ENCODE peak calls at places on chromosomes 4 and X, in six cellular contexts. E is posterior cingulate gyrus; O is LoVo; I is activated naive CD8-positive, alpha-beta T cell treated with anti-CD3 and anti-CD28 coated beads, Interleukin-2, amount 10 ng/mL, durations not matched to agents 7 days and 5 days; Y is mesendoderm; Q is A549. R is an unnamed sample.

GRCh38 chr4:114386637-114387233 is 211.9 kb upstream of the UGT8 start:
- DNase-seq in I (no peak), O (peak), Y (no peak), E (no peak), Q (peak), R (no peak)

GRCh38 chr4:146186556-146186955 is 11.0 kb downstream of the LSM6 start:
- DNase-seq in Y (no peak), O (no peak), Q (no peak), E (no peak), I (no peak), R (no peak)

GRCh38 chr4:70849277-70849676 is 9.6 kb upstream of the GRSF1 start:
- DNase-seq in O (no peak), Q (no peak), Y (no peak), E (no peak), I (no peak), R (no peak)

GRCh38 chr4:39565925-39566630 is 38.8 kb upstream of the UGDH start:
- DNase-seq in O (no peak), Q (peak), I (no peak), E (no peak), Y (peak), R (peak)

GRCh38 chrX:47579537-47579936 is 2.7 kb upstream of the TIMP1 start:
- DNase-seq in Q (peak), I (no peak), E (no peak), Y (no peak), O (no peak), R (no peak)

GRCh38 chr4:165537028-165537648 is 158.3 kb downstream of the CPE start:
- DNase-seq in Y (peak), Q (peak), I (no peak), E (no peak), O (peak), R (peak)

GRCh38 chr4:5463936-5464650 is 244.3 kb downstream of the EVC2 start:
- DNase-seq in O (no peak), E (peak), Q (no peak), I (no peak), Y (no peak), R (no peak)

GRCh38 chrX:37755073-37755472 is 24.8 kb upstream of the CYBB start:
- DNase-seq in I (no peak), Y (no peak), O (no peak), E (no peak), Q (no peak), R (no peak)

GRCh38 chrX:144681501-144681900 is 565.8 kb upstream of the SPANXN1 start:
- DNase-seq in O (no peak), I (no peak), Q (no peak), E (no peak), Y (peak), R (peak)

GRCh38 chr4:169485791-169486742 is 126.3 kb downstream of the NEK1 start:
- DNase-seq in I (no peak), O (peak), E (peak), Y (peak), Q (peak), R (peak)

GRCh38 chrX:121876316-121876715 is 828.9 kb downstream of the GLUD2 start:
- DNase-seq in E (no peak), Y (peak), Q (no peak), I (no peak), O (no peak), R (peak)

GRCh38 chrX:26590849-26591248 is 374.9 kb downstream of the MAGEB5 start:
- DNase-seq in Y (no peak), I (no peak), O (no peak), Q (no peak), E (no peak), R (no peak)

GRCh38 chr4:64305565-64306254 is 103.5 kb downstream of the TECRL start:
- DNase-seq in E (no peak), O (no peak), Q (no peak), I (no peak), Y (peak), R (no peak)

GRCh38 chrX:8987672-8988250 is 46.2 kb downstream of the FAM9B start:
- DNase-seq in O (no peak), I (no peak), Y (no peak), E (peak), Q (no peak), R (no peak)

GRCh38 chr4:47287735-47288134 is 175.8 kb downstream of the COMMD8 start:
- DNase-seq in E (no peak), Y (peak), Q (no peak), I (no peak), O (no peak), R (peak)

GRCh38 chr4:24690436-24690835 is 104.9 kb upstream of the SOD3 start:
- DNase-seq in O (no peak), Q (no peak), E (no peak), Y (peak), I (no peak), R (peak)

GRCh38 chr4:162011039-162011438 is 152.8 kb downstream of the FSTL5 start:
- DNase-seq in E (no peak), Y (no peak), O (no peak), Q (no peak), I (no peak), R (no peak)

GRCh38 chr4:46931981-46932380 is 22.9 kb upstream of the COX7B2 start:
- DNase-seq in O (peak), I (no peak), Y (peak), E (peak), Q (peak), R (no peak)

GRCh38 chr4:141571368-141571767 is 65.0 kb upstream of the IL15 start:
- DNase-seq in O (no peak), I (no peak), E (no peak), Y (no peak), Q (peak), R (no peak)

GRCh38 chrX:19715711-19716638 is 171.4 kb downstream of the SH3KBP1 start:
- DNase-seq in O (no peak), Q (no peak), E (no peak), I (no peak), Y (no peak), R (no peak)

GRCh38 chr4:176790398-176790797 is 2.3 kb downstream of the VEGFC start:
- DNase-seq in Q (no peak), O (no peak), E (no peak), Y (no peak), I (no peak), R (no peak)